ENCODE peak calls at places on chromosomes 12 and 14, in seven cellular contexts. G, O, E, A, K, J and F are unnamed samples.

GRCh38 chr12:99915251-99916082 is 69.3 kb downstream of the ANKS1B start:
- DNase-seq in G (no peak), O (no peak), E (no peak), A (peak), K (no peak), J (peak), F (no peak)

GRCh38 chr12:6272300-6273208 is 37.9 kb upstream of the PLEKHG6 start:
- DNase-seq in G (no peak), O (no peak), E (no peak), A (no peak), K (no peak), J (no peak), F (no peak)

GRCh38 chr14:106185837-106186233 is 659.5 kb downstream of the TMEM121 start:
- DNase-seq in G (no peak), O (no peak), E (no peak), A (no peak), K (no peak), J (no peak), F (no peak)

GRCh38 chr14:103867523-103867953 is 20.2 kb upstream of the PPP1R13B start:
- DNase-seq in G (no peak), O (no peak), E (peak), A (no peak), K (peak), J (no peak), F (no peak)

GRCh38 chr12:130967631-130968030 is 13.9 kb downstream of the ADGRD1 start:
- DNase-seq in G (no peak), O (no peak), E (no peak), A (no peak), K (no peak), J (no peak), F (no peak)

GRCh38 chr12:8065991-8066594 is at the start of gene C3AR1:
- DNase-seq in G (no peak), O (peak), E (no peak), A (no peak), K (no peak), J (peak), F (no peak)

GRCh38 chr14:77123381-77124344 is 17.9 kb downstream of the ZDHHC22 start:
- DNase-seq in G (no peak), O (no peak), E (no peak), A (no peak), K (no peak), J (no peak), F (no peak)

GRCh38 chr12:121974026-121974985 is 47.4 kb upstream of the BCL7A start:
- DNase-seq in G (no peak), O (no peak), E (no peak), A (no peak), K (no peak), J (no peak), F (no peak)

GRCh38 chr14:68728342-68729106 is 64.3 kb downstream of the ZFP36L1 start:
- DNase-seq in G (peak), O (no peak), E (no peak), A (no peak), K (no peak), J (no peak), F (no peak)

GRCh38 chr12:6745751-6746525 is 7.0 kb downstream of the MLF2 start:
- DNase-seq in G (no peak), O (no peak), E (no peak), A (no peak), K (no peak), J (no peak), F (no peak)

GRCh38 chr14:75046899-75047298 is 4.4 kb downstream of the MLH3 start:
- DNase-seq in G (no peak), O (no peak), E (no peak), A (no peak), K (no peak), J (peak), F (no peak)

GRCh38 chr14:104040539-104040938 is 45.0 kb upstream of the ASPG start:
- DNase-seq in G (no peak), O (no peak), E (peak), A (no peak), K (no peak), J (no peak), F (no peak)

GRCh38 chr12:94615284-94616216 is 34.8 kb downstream of the TMCC3 start:
- DNase-seq in G (peak), O (peak), E (no peak), A (peak), K (no peak), J (peak), F (no peak)

GRCh38 chr14:100332797-100333196 is 9.7 kb downstream of the SLC25A47 start:
- DNase-seq in G (no peak), O (no peak), E (no peak), A (no peak), K (no peak), J (no peak), F (no peak)

GRCh38 chr12:10936495-10936894 is 2.6 kb downstream of the TAS2R14 start:
- DNase-seq in G (no peak), O (no peak), E (no peak), A (no peak), K (no peak), J (no peak), F (no peak)

GRCh38 chr12:82099216-82099615 is 259.0 kb downstream of the CCDC59 start:
- DNase-seq in G (no peak), O (no peak), E (no peak), A (no peak), K (no peak), J (no peak), F (no peak)

GRCh38 chr12:72876092-72876491 is 603.9 kb downstream of the TRHDE start:
- DNase-seq in G (no peak), O (no peak), E (no peak), A (no peak), K (no peak), J (no peak), F (no peak)

GRCh38 chr14:70640938-70641547 is 673 bp upstream of the TTC9 start:
- DNase-seq in G (no peak), O (no peak), E (peak), A (peak), K (peak), J (peak), F (peak)

GRCh38 chr12:14157129-14157747 is 175.8 kb upstream of the GRIN2B start:
- DNase-seq in G (no peak), O (no peak), E (peak), A (no peak), K (no peak), J (no peak), F (peak)
- TF ChIP-seq RFX5 in G (no peak), O (no peak), E (no peak), A (no peak), K (no peak), J (no peak), F (no peak)

GRCh38 chr12:80648866-80649265 is 58.6 kb upstream of the MYF6 start:
- DNase-seq in G (no peak), O (no peak), E (no peak), A (no peak), K (no peak), J (peak), F (no peak)
- TF ChIP-seq RFX5 in G (no peak), O (no peak), E (no peak), A (no peak), K (no peak), J (no peak), F (no peak)

GRCh38 chr12:3199551-3200031 is 122.4 kb downstream of the TSPAN9 start:
- DNase-seq in G (no peak), O (no peak), E (peak), A (peak), K (peak), J (peak), F (no peak)

GRCh38 chr12:3202734-3203446 is 125.7 kb downstream of the TSPAN9 start:
- DNase-seq in G (peak), O (peak), E (peak), A (peak), K (peak), J (peak), F (no peak)

GRCh38 chr12:3200032-3200617 is 122.9 kb downstream of the TSPAN9 start:
- DNase-seq in G (no peak), O (no peak), E (peak), A (peak), K (peak), J (peak), F (no peak)

GRCh38 chr12:3201741-3202500 is 124.7 kb downstream of the TSPAN9 start:
- DNase-seq in G (no peak), O (no peak), E (no peak), A (no peak), K (no peak), J (no peak), F (no peak)

GRCh38 chr12:3200779-3201738 is 123.9 kb downstream of the TSPAN9 start:
- DNase-seq in G (no peak), O (no peak), E (no peak), A (no peak), K (peak), J (no peak), F (no peak)
- TF ChIP-seq RFX5 in G (no peak), O (no peak), E (no peak), A (no peak), K (no peak), J (no peak), F (no peak)

GRCh38 chr14:66104486-66104885 is 381.7 kb upstream of the CCDC196 start:
- DNase-seq in G (no peak), O (no peak), E (no peak), A (no peak), K (no peak), J (no peak), F (no peak)
- TF ChIP-seq RFX5 in G (no peak), O (no peak), E (no peak), A (no peak), K (no peak), J (no peak), F (no peak)